ENCODE peak calls at places on chromosome 20, in ten cellular contexts. D, N, P, I, A, V, J, G, Z and T are unnamed samples.

GRCh38 chr20:41357424-41358163 is 9.0 kb downstream of the EMILIN3 start:
- DNase-seq in D (no peak), N (no peak), J (no peak), Z (no peak), A (no peak), P (peak), I (no peak), G (peak), V (no peak), T (no peak)

GRCh38 chr20:10668677-10669368 is 5.0 kb downstream of the JAG1 start:
- DNase-seq in P (no peak), J (no peak), V (no peak), I (no peak), D (no peak), N (no peak), A (no peak), G (no peak), Z (no peak), T (no peak)

GRCh38 chr20:62938105-62938888 is at the start of gene GID8:
- DNase-seq in I (peak), G (peak), J (no peak), V (no peak), N (peak), A (no peak), P (peak), Z (peak), D (peak), T (no peak)

GRCh38 chr20:21208999-21209398 is 83.1 kb downstream of the KIZ start:
- DNase-seq in V (no peak), A (no peak), Z (no peak), I (no peak), J (no peak), N (peak), P (no peak), D (no peak), G (no peak), T (no peak)

GRCh38 chr20:17889226-17889625 is 79.4 kb downstream of the SNX5 start:
- DNase-seq in Z (no peak), D (no peak), J (no peak), V (no peak), P (no peak), G (no peak), I (no peak), N (no peak), A (no peak), T (no peak)

GRCh38 chr20:23937303-23938117 is 51.1 kb downstream of the GGTLC1 start:
- DNase-seq in D (peak), V (no peak), P (no peak), G (no peak), J (peak), Z (peak), A (peak), N (peak), I (peak), T (peak)

GRCh38 chr20:62977613-62978558 is 25.4 kb downstream of the SLC17A9 start:
- DNase-seq in P (no peak), J (peak), N (no peak), G (no peak), V (no peak), D (no peak), A (peak), I (no peak), Z (peak), T (no peak)

GRCh38 chr20:39660251-39660650 is 698.1 kb downstream of the DHX35 start:
- DNase-seq in Z (no peak), A (no peak), N (no peak), I (peak), G (no peak), D (no peak), V (no peak), J (no peak), P (no peak), T (no peak)

GRCh38 chr20:52191436-52192295 is at the start of gene ZFP64:
- DNase-seq in D (peak), Z (peak), N (peak), J (peak), V (peak), G (peak), P (peak), I (peak), A (peak), T (peak)

GRCh38 chr20:35929301-35929700 is 25.0 kb downstream of the SCAND1 start:
- DNase-seq in I (no peak), V (no peak), A (no peak), P (no peak), Z (no peak), N (no peak), J (no peak), D (no peak), G (no peak), T (no peak)

GRCh38 chr20:62505337-62506045 is 29.7 kb upstream of the GATA5 start:
- DNase-seq in A (no peak), I (no peak), D (no peak), J (no peak), P (peak), N (no peak), Z (no peak), G (no peak), V (no peak), T (no peak)

GRCh38 chr20:53611449-53611894 is 17.8 kb upstream of the ZNF217 start:
- DNase-seq in D (no peak), J (no peak), N (peak), Z (no peak), P (no peak), A (no peak), V (peak), I (peak), G (no peak), T (no peak)

GRCh38 chr20:20820104-20820503 is 107.7 kb upstream of the RALGAPA2 start:
- DNase-seq in A (no peak), N (peak), I (peak), G (no peak), V (no peak), P (no peak), Z (no peak), J (no peak), D (peak), T (peak)

GRCh38 chr20:14337400-14338171 is at the start of gene FLRT3:
- DNase-seq in P (peak), V (peak), I (peak), G (no peak), D (peak), Z (peak), A (no peak), J (no peak), N (peak), T (peak)

GRCh38 chr20:32110173-32110704 is 725 bp downstream of the TM9SF4 start:
- DNase-seq in N (peak), V (no peak), J (no peak), D (peak), G (no peak), I (no peak), A (no peak), P (no peak), Z (no peak), T (no peak)

GRCh38 chr20:40654876-40655275 is 34.2 kb downstream of the MAFB start:
- DNase-seq in I (peak), J (no peak), G (no peak), P (peak), Z (no peak), V (no peak), A (no peak), D (no peak), N (no peak), T (no peak)

GRCh38 chr20:19880256-19881079 is 122.4 kb downstream of the RIN2 start:
- DNase-seq in V (peak), J (no peak), I (peak), Z (no peak), P (no peak), G (no peak), A (no peak), N (no peak), D (no peak), T (no peak)

GRCh38 chr20:58171796-58172425 is 56.5 kb downstream of the ANKRD60 start:
- DNase-seq in I (no peak), D (no peak), P (no peak), V (no peak), N (no peak), G (no peak), Z (no peak), A (no peak), J (no peak), T (no peak)

GRCh38 chr20:52747736-52748135 is 224.4 kb upstream of the TSHZ2 start:
- DNase-seq in P (no peak), G (no peak), Z (no peak), I (no peak), D (peak), N (peak), V (no peak), J (no peak), A (no peak), T (peak)

GRCh38 chr20:33466303-33466646 is 22.7 kb upstream of the SNTA1 start:
- DNase-seq in A (no peak), D (no peak), Z (no peak), G (no peak), J (no peak), V (no peak), N (no peak), P (no peak), I (no peak), T (no peak)

GRCh38 chr20:25256226-25256859 is 8.5 kb downstream of the PYGB start:
- DNase-seq in G (no peak), A (no peak), P (peak), I (peak), N (no peak), J (no peak), D (no peak), V (no peak), Z (no peak), T (no peak)

GRCh38 chr20:25253606-25254275 is 5.9 kb downstream of the PYGB start:
- DNase-seq in J (no peak), G (no peak), I (peak), P (no peak), D (no peak), N (no peak), Z (no peak), A (no peak), V (no peak), T (no peak)

GRCh38 chr20:25257130-25257529 is 9.2 kb downstream of the PYGB start:
- DNase-seq in I (no peak), N (no peak), P (peak), J (no peak), A (no peak), V (no peak), D (no peak), Z (no peak), G (no peak), T (no peak)

GRCh38 chr20:25254571-25254970 is 6.7 kb downstream of the PYGB start:
- DNase-seq in A (no peak), J (no peak), N (peak), D (no peak), Z (no peak), P (no peak), G (no peak), I (no peak), V (no peak), T (no peak)

DNA sequence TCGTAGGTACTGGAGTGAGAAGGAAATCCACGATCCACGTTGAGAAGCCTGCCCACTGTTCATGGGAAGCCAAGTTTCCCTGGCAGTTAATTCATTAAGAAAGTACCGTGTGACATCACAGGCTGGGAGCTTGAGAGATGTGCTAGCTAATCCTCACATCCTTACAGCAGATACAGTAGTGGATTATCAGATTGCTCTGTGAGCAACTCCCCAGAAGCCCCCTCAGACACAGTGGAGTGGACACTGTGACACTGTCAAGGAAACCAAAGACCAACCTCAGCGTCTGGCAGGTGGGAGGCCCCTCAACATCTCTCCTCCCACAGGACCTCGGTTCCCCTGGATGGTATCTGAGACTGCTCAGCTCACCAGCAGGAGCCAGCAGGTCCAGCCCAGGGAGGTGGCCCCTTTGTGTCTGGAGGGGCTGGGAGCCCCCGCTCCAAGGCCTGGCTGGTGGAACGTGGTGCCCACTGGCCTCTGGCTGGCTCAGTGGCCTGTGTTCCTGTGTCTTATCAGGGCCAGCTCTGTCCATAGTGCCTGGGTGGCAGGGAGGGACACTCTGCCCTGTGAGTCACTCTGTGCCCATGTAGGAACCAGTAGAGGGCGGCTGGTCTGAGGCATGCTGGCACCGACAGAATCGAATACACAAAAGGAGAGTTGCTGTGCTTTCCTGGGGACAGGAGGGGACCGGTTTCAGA is 7.2 kb downstream of the PYGB start:
- DNase-seq in D (peak), I (no peak), A (no peak), N (no peak), V (no peak), G (no peak), Z (no peak), P (peak), J (no peak), T (no peak)
- TF ChIP-seq CTCF in D (no peak), I (no peak), A (no peak), N (peak), V (peak), G (no peak), Z (no peak), P (no peak), J (no peak), T (no peak)

GRCh38 chr20:59756241-59756640 is 151.9 kb downstream of the PHACTR3 start:
- DNase-seq in A (no peak), V (no peak), N (no peak), Z (no peak), P (no peak), J (no peak), D (no peak), G (no peak), I (no peak), T (no peak)
- TF ChIP-seq CTCF in A (no peak), V (no peak), N (no peak), Z (no peak), P (no peak), J (no peak), D (no peak), G (no peak), I (no peak), T (no peak)

DNA sequence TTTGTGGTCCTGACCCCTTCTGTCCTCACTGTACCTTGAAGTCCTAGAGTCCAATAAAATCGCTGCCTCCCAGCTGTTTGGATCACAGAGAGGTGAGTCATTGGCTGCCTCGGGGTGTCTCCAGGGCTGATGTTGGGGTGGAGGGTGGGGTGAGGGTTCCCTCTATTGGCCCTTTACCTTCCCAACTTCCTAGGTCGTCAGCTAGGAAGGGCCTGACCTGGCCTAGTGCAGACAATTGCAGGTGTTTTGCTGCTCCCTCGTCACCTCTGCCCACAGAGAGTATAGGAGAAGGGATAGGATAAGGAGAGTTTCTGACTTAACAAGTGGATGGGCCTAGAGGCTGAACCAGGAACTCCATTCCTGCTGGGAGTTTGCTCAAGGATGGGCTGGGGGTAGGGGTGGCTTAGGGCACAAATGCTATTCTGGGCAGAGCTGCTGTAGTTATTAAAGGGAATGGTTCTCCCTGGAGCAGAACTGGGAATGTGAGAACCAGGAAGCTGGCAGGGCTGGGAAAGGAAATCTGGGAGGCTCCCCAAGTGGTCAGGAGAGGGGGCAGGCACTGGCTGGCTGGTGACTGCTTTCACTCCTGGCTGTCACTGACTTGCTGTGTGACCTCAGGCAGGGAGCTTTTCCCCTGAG is 1.4 kb downstream of the TP53INP2 start:
- DNase-seq in J (no peak), V (no peak), Z (peak), P (no peak), A (no peak), I (peak), G (no peak), D (peak), N (no peak), T (no peak)
- TF ChIP-seq CTCF in J (no peak), V (peak), Z (no peak), P (no peak), A (no peak), I (peak), G (no peak), D (no peak), N (no peak), T (no peak)

DNA sequence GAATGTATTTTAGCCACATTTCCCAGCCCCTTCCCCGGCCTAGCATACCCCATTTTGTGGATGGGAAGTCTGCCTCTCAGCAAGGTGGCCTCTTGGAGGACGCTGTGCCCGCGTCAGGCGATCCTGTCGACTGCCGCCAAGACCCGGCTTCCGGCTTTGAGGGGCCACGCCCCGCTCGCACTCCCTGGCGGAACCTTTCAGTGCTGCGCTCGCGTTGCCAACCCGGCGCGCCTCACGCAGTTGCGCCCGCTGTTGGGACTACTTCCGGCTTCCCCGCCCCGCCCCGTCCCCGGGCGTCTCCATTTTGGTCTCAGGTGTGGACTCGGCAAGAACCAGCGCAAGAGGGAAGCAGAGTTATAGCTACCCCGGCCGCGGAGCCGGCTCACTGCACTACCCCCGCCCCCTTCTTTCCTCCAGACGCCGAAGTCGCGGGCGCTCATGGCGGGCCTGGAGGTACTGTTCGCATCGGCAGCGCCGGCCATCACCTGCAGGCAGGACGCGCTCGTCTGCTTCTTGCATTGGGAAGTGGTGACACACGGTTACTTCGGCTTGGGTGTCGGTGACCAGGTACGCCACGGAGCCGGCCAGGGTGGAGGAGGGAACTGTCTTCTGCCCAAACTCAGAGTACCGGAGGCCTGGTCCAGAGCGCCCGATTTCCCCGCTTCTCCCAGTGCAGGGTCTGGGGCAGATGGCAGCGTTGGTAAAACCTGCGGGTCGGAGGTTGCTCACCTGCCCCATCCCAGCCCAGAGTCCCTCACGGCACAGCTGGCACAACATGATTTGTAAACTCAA is at the start of gene PSMF1:
- DNase-seq in N (peak), P (peak), I (peak), G (peak), D (peak), Z (peak), J (peak), V (peak), A (peak), T (peak)
- TF ChIP-seq CTCF in N (no peak), P (peak), I (peak), G (no peak), D (no peak), Z (no peak), J (no peak), V (no peak), A (no peak), T (no peak)

DNA sequence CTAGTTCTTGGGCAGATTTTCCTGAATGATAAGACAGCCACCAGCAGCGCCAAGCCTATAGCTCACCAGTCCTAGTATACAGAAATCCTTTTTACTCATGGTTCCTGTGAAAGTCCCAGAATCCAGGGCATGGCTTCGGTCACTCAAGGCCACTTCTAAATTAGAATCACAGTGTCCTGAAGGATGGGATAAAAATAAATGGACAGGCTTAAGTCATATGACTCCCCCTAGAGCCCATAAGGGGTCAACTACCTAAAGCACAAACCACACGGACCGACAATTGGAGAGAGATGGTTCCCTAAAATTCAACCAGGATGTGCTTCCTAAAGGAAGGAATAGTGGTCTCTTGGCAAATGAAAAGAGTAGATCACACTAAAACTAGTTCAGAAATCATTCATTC is 404.1 kb upstream of the PLCB4 start:
- DNase-seq in I (no peak), V (no peak), D (no peak), G (no peak), J (no peak), N (no peak), A (no peak), P (no peak), Z (no peak), T (no peak)
- TF ChIP-seq CTCF in I (no peak), V (peak), D (no peak), G (peak), J (no peak), N (peak), A (no peak), P (peak), Z (no peak), T (peak)